ENCODE peak calls at places on chromosome X, in seven cellular contexts. K is K562; T is colonic mucosa; X is activated T-helper 1 cell treated with Interleukin-2 at 50 U/mL for 16 hours; F is thoracic aorta; B is stimulated activated CD8-positive, alpha-beta memory T cell treated with anti-CD3 and anti-CD28 coated beads, Interleukin-4, amount 100 ng/mL, for 24 hours; V is pancreas. E is an unnamed sample.

GRCh38 chrX:132676561-132677186 is 187.8 kb upstream of the MBNL3 start:
- DNase-seq in K (no peak), T (no peak), X (no peak), F (no peak), B (no peak), V (no peak), E (no peak)

GRCh38 chrX:109839694-109840358 is 106.8 kb upstream of the ACSL4 start:
- DNase-seq in K (peak; percentile 57), T (no peak), X (no peak), F (no peak), B (no peak), V (no peak), E (no peak)

GRCh38 chrX:63434206-63434605 is 83.1 kb upstream of the SPIN4 start:
- DNase-seq in K (no peak), T (no peak), X (no peak), F (no peak), B (no peak), V (no peak), E (no peak)

GRCh38 chrX:92283298-92283697 is 504.1 kb downstream of the PCDH11X start:
- DNase-seq in K (no peak), T (no peak), X (no peak), F (no peak), B (no peak), V (no peak), E (no peak)

GRCh38 chrX:68894513-68895338 is 65.9 kb downstream of the EFNB1 start:
- DNase-seq in K (peak; percentile 12), T (peak; percentile 70), X (no peak), F (peak; percentile 9), B (peak; percentile 9), V (no peak), E (no peak)

GRCh38 chrX:68415289-68415688 is 18.0 kb downstream of the OPHN1 start:
- DNase-seq in K (no peak), T (no peak), X (no peak), F (no peak), B (no peak), V (no peak), E (no peak)

GRCh38 chrX:63747331-63747730 is 37.7 kb downstream of the ARHGEF9 start:
- DNase-seq in K (no peak), T (no peak), X (no peak), F (no peak), B (no peak), V (no peak), E (no peak)

GRCh38 chrX:32847921-32848320 is 363.4 kb downstream of the DMD start:
- DNase-seq in K (no peak), T (no peak), X (no peak), F (no peak), B (no peak), V (no peak), E (no peak)

GRCh38 chrX:67697452-67697851 is 153.6 kb downstream of the AR start:
- DNase-seq in K (no peak), T (no peak), X (no peak), F (no peak), B (no peak), V (no peak), E (no peak)

GRCh38 chrX:19174401-19175025 is 52.2 kb upstream of the ADGRG2 start:
- DNase-seq in K (no peak), T (no peak), X (no peak), F (no peak), B (no peak), V (no peak), E (no peak)

GRCh38 chrX:115958687-115959359 is 211.7 kb upstream of the AGTR2 start:
- DNase-seq in K (no peak), T (no peak), X (no peak), F (no peak), B (no peak), V (no peak), E (no peak)

GRCh38 chrX:110006161-110006560 is 3.2 kb downstream of the TMEM164 start:
- DNase-seq in K (no peak), T (no peak), X (no peak), F (no peak), B (no peak), V (no peak), E (no peak)

GRCh38 chrX:134721766-134722532 is 63.7 kb upstream of the PLAC1 start:
- DNase-seq in K (no peak), T (no peak), X (no peak), F (no peak), B (no peak), V (no peak), E (no peak)

GRCh38 chrX:102085706-102086105 is 39.8 kb upstream of the TCEAL2 start:
- DNase-seq in K (no peak), T (no peak), X (no peak), F (no peak), B (no peak), V (no peak), E (no peak)

GRCh38 chrX:133468081-133468480 is 52.8 kb upstream of the GPC4 start:
- DNase-seq in K (no peak), T (no peak), X (no peak), F (no peak), B (no peak), V (no peak), E (no peak)

GRCh38 chrX:91137881-91138280 is 296.8 kb upstream of the PABPC5 start:
- DNase-seq in K (no peak), T (no peak), X (no peak), F (no peak), B (no peak), V (no peak), E (no peak)

GRCh38 chrX:30613736-30614135 is 36.2 kb upstream of the TASL start:
- DNase-seq in K (no peak), T (no peak), X (no peak), F (no peak), B (no peak), V (no peak), E (no peak)

GRCh38 chrX:131747173-131747572 is 203.3 kb downstream of the OR13H1 start:
- DNase-seq in K (no peak), T (peak; percentile 85), X (peak; percentile 59), F (no peak), B (peak; percentile 37), V (no peak), E (no peak)

GRCh38 chrX:100447563-100448397 is 37.7 kb upstream of the PCDH19 start:
- DNase-seq in K (peak; percentile 59), T (peak; percentile 25), X (no peak), F (no peak), B (no peak), V (no peak), E (no peak)

GRCh38 chrX:46653482-46653881 is 79.9 kb downstream of the CHST7 start:
- DNase-seq in K (no peak), T (no peak), X (no peak), F (no peak), B (no peak), V (no peak), E (no peak)

GRCh38 chrX:1071351-1071750 is 141.1 kb downstream of the CRLF2 start:
- DNase-seq in K (no peak), T (no peak), X (no peak), F (no peak), B (no peak), V (no peak), E (no peak)

GRCh38 chrX:99394450-99394849 is 1015.6 kb downstream of the PCDH19 start:
- DNase-seq in K (no peak), T (no peak), X (no peak), F (no peak), B (no peak), V (no peak), E (no peak)

GRCh38 chrX:99703467-99703866 is 706.6 kb downstream of the PCDH19 start:
- DNase-seq in K (no peak), T (no peak), X (no peak), F (no peak), B (no peak), V (no peak), E (no peak)

GRCh38 chrX:5337160-5337559 is 891.5 kb downstream of the NLGN4X start:
- DNase-seq in K (no peak), T (no peak), X (no peak), F (no peak), B (no peak), V (no peak), E (no peak)

GRCh38 chrX:43627147-43627546 is 29.0 kb upstream of the MAOA start:
- DNase-seq in K (no peak), T (no peak), X (no peak), F (no peak), B (no peak), V (no peak), E (no peak)

GRCh38 chrX:1591863-1592127 is 391 bp downstream of the AKAP17A start:
- DNase-seq in K (peak; percentile 33), T (peak; percentile 35), X (no peak), F (no peak), B (no peak), V (no peak), E (no peak)

GRCh38 chrX:70422886-70423336 is at the start of gene GDPD2:
- DNase-seq in K (no peak), T (peak; percentile 37), X (no peak), F (no peak), B (no peak), V (peak; percentile 58), E (no peak)

GRCh38 chrX:31483336-31483735 is 411.5 kb upstream of the FTHL17 start:
- DNase-seq in K (no peak), T (no peak), X (no peak), F (no peak), B (no peak), V (no peak), E (no peak)

E was measured in effector memory CD4-positive, alpha-beta T cell.